ENCODE peak calls at places on chromosomes 2 and 18, in six cellular contexts. V is GM23338, F is hepatocyte, E is psoas muscle, X is breast epithelium, W is endothelial cell of umbilical vein. N is an unnamed sample. For H3K36me3, the result is how much of the 10 kb centered on the place peaks cover.

GRCh38 chr2:203037026-203037425 is 22.4 kb downstream of the NBEAL1 start:
- DNase-seq in V (no peak), F (no peak), E (no peak), X (no peak), W (no peak), N (no peak)

GRCh38 chr2:227576110-227576509 is 22.6 kb upstream of the SCYGR2 start:
- DNase-seq in V (no peak), F (no peak), E (no peak), X (no peak), W (peak), N (no peak)

GRCh38 chr2:118003396-118003824 is 10.5 kb downstream of the CCDC93 start:
- DNase-seq in V (peak), F (peak), E (no peak), X (no peak), W (peak), N (peak)

GRCh38 chr2:39737661-39738060 is 41.4 kb downstream of the THUMPD2 start:
- DNase-seq in V (peak), F (peak), E (no peak), X (no peak), W (no peak), N (no peak)

GRCh38 chr2:235605306-235605998 is 111.6 kb downstream of the AGAP1 start:
- DNase-seq in V (peak), F (peak), E (peak), X (peak), W (peak), N (no peak)

GRCh38 chr18:67010916-67011315 is 407.0 kb upstream of the CDH19 start:
- DNase-seq in V (no peak), F (no peak), E (no peak), X (no peak), W (peak), N (no peak)

GRCh38 chr2:162678551-162678950 is 160.0 kb downstream of the KCNH7 start:
- DNase-seq in V (no peak), F (no peak), E (no peak), X (no peak), W (peak), N (no peak)

GRCh38 chr2:8906208-8906607 is 68.8 kb upstream of the KIDINS220 start:
- DNase-seq in V (no peak), F (no peak), E (no peak), X (no peak), W (peak), N (no peak)

GRCh38 chr2:171747371-171747770 is 60.1 kb downstream of the DYNC1I2 start:
- DNase-seq in V (no peak), F (no peak), E (no peak), X (no peak), W (no peak), N (no peak)

GRCh38 chr2:180847073-180847472 is 133.3 kb upstream of the UBE2E3 start:
- DNase-seq in V (no peak), F (no peak), E (no peak), X (no peak), W (no peak), N (no peak)

GRCh38 chr2:71697106-71698010 is 244.0 kb downstream of the DYSF start:
- DNase-seq in V (no peak), F (no peak), E (peak), X (peak), W (no peak), N (no peak)

GRCh38 chr2:20001361-20001863 is 11.1 kb downstream of the MATN3 start:
- DNase-seq in V (no peak), F (no peak), E (no peak), X (no peak), W (no peak), N (no peak)

GRCh38 chr2:184599054-184599874 is 935 bp downstream of the ZNF804A start:
- DNase-seq in V (no peak), F (no peak), E (no peak), X (no peak), W (peak), N (no peak)

GRCh38 chr2:43105586-43106562 is 120.5 kb downstream of the ZFP36L2 start:
- DNase-seq in V (peak), F (peak), E (peak), X (no peak), W (no peak), N (no peak)

GRCh38 chr18:72541871-72542690 is 2.1 kb downstream of the CBLN2 start:
- DNase-seq in V (peak), F (peak), E (peak), X (no peak), W (no peak), N (no peak)

GRCh38 chr2:109475531-109476210 is 138.1 kb downstream of the SEPTIN10 start:
- DNase-seq in V (no peak), F (no peak), E (no peak), X (no peak), W (no peak), N (no peak)

GRCh38 chr2:67840460-67841068 is 222.2 kb downstream of the C1D start:
- DNase-seq in V (peak), F (peak), E (peak), X (peak), W (peak), N (peak)

GRCh38 chr2:242034996-242035814 is 165.7 kb downstream of the RTP5 start:
- DNase-seq in V (no peak), F (no peak), E (peak), X (no peak), W (no peak), N (no peak)

GRCh38 chr2:38386831-38387230 is 9.8 kb upstream of the ATL2 start:
- DNase-seq in V (no peak), F (no peak), E (no peak), X (no peak), W (no peak), N (no peak)

GRCh38 chr2:236785611-236786057 is 216.0 kb downstream of the ACKR3 start:
- DNase-seq in V (no peak), F (no peak), E (no peak), X (no peak), W (peak), N (no peak)

GRCh38 chr18:2681993-2682603 is 26.6 kb downstream of the SMCHD1 start:
- DNase-seq in V (no peak), F (no peak), E (no peak), X (no peak), W (no peak), N (no peak)

GRCh38 chr2:44245068-44245861 is 30.0 kb upstream of the SLC3A1 start:
- DNase-seq in V (peak), F (peak), E (no peak), X (no peak), W (no peak), N (peak)

GRCh38 chr2:43542285-43542933 is 53.4 kb downstream of the THADA start:
- DNase-seq in V (peak), F (peak), E (no peak), X (no peak), W (peak), N (no peak)

DNA sequence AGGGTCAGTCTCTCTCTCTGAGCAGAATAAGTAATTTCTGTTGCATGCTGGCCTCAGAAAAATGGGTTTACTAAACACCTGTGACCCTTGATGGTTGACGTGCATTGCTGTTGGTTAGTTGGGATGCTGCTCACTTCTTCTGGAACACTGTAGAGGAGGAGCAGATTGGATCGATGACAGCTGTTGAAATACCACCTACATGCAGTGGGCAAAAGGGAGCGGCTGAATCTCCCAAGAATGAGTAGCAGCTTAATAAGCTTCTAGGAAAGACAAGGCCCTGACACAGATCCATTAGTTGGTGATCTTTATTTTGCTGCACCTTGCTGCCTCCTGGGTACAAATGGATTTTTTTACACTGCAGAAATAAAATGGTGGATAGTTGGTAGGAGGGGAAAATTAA is 43.2 kb downstream of the KDM3A start:
- DNase-seq in V (no peak), F (no peak), E (no peak), X (no peak), W (no peak), N (no peak)
- H3K36me3 ChIP-seq in V (under half), F (under half), E (under half), X (under half), W (under half), N (under half)

DNA sequence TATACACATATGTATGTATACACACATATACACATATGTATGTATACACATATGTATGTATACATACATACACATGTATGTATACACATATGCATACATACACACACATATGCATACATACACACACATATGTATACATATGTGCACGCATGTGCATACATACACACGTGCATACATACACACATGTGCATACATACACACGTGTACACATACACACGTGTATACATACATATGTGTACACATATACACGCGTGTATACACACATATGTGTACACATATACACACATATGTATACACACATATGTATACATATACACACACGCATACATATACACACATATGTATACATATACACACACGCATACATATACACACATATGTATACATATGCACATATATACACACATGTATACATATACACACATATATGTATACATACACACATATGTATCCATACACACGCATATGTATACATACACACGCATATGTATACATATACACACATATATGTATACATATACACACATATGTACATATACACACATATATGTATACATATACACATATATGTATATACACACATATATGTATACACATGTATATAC is 21.5 kb downstream of the NABP1 start:
- DNase-seq in V (no peak), F (no peak), E (no peak), X (no peak), W (no peak), N (no peak)
- H3K36me3 ChIP-seq in V (under half), F (under half), E (under half), X (under half), W (under half), N (under half)

DNA sequence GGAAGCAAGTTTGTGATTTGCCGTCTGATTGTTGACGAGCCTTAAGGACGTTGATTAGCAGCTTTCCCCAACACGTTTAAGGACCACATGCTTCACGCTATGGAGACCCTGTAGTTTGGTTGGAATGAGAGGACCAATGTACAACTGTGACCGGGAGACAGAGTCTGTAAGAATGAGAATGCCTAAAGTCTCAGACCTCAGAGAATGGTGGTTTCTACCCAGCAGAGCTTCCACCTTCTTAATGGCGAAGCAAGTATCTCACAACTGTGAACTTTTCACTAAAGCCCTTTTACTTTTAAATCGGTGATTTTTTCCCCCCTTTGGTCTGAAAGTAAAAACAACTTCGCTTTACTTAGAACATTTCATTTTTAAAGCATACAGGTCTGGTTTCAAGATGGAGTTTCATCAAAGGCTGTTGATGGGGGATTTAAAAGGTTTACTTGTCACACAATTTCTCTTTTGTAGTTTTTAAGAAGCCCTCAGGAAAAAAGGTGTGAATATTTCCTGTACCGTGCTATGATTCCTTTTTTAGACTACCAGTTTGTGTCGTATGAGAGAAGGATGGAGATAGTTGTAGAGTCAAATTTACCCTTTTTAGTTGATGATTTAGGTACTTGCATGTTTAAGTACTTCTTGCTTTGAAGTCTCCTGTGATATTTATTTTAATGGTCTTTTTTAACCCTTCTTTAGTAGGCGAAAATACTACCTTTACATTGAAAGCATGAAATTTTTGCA is 1.5 kb downstream of the TTC39C start:
- DNase-seq in V (no peak), F (no peak), E (no peak), X (no peak), W (no peak), N (no peak)
- H3K36me3 ChIP-seq in V (under half), F (under half), E (under half), X (under half), W (under half), N (under half)

GRCh38 chr2:60512063-60512622 is 41.3 kb downstream of the BCL11A start:
- DNase-seq in V (no peak), F (no peak), E (no peak), X (no peak), W (no peak), N (no peak)
- H3K36me3 ChIP-seq in V (under half), F (under half), E (under half), X (under half), W (under half), N (under half)

GRCh38 chr2:29129586-29130281 is 14.5 kb downstream of the CLIP4 start:
- DNase-seq in V (peak), F (no peak), E (no peak), X (no peak), W (peak), N (no peak)
- H3K36me3 ChIP-seq in V (under half), F (under half), E (under half), X (under half), W (under half), N (under half)

DNA sequence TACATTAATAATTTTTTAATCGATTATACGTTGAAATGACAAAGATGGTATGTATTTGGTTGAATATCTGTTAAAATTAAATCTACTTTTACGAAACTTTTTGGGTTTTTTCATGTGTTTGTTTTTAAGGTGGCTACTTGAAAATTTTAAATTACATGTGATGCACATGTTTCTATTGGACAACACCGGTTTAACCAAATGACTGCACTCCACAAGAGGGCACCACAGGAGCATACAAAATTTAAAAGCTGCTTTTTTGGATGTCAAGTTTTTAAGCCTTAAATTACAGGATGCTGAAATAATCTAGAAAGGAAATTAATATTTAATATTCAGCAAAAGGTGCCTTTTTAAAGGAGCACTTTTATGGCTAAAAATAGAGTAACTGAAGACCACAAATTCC is 98.7 kb downstream of the ACVR1 start:
- DNase-seq in V (peak), F (peak), E (no peak), X (no peak), W (peak), N (no peak)
- H3K36me3 ChIP-seq in V (under half), F (under half), E (under half), X (under half), W (under half), N (under half)

N was measured in pancreas.